ENCODE peak calls at places on chromosomes 2 and 18, in ten cellular contexts. One of them, this sample, is unnamed.

GRCh38 chr2:7572460-7572859 is 655.2 kb downstream of the RNF144A start:
- DNase-seq in cardiac muscle cell: no peak
- DNase-seq in NCI-H774: no peak
- DNase-seq in activated naive CD4-positive, alpha-beta T cell treated with anti-CD3 and anti-CD28 coated beads for 36 hours: peak; percentile 65
- DNase-seq in activated CD8-positive, alpha-beta memory T cell treated with anti-CD3 and anti-CD28 coated beads for 1 hour: no peak
- DNase-seq in coronary artery: no peak
- DNase-seq in retina: peak; percentile 30
- DNase-seq in HFFc6: no peak
- DNase-seq in right lobe of liver: no peak
- DNase-seq in activated CD4-positive, alpha-beta memory T cell treated with anti-CD3 and anti-CD28 coated beads, Interleukin-2, amount 10 ng/mL, durations not matched to agents 7 days and 5 days: no peak
- DNase-seq in this sample: no peak

GRCh38 chr2:74206180-74206688 is 7.8 kb downstream of the MTHFD2 start:
- DNase-seq in cardiac muscle cell: no peak
- DNase-seq in NCI-H774: no peak
- DNase-seq in activated naive CD4-positive, alpha-beta T cell treated with anti-CD3 and anti-CD28 coated beads for 36 hours: peak; percentile 60
- DNase-seq in activated CD8-positive, alpha-beta memory T cell treated with anti-CD3 and anti-CD28 coated beads for 1 hour: peak; percentile 13
- DNase-seq in coronary artery: peak; percentile 12
- DNase-seq in retina: no peak
- DNase-seq in HFFc6: no peak
- DNase-seq in right lobe of liver: no peak
- DNase-seq in activated CD4-positive, alpha-beta memory T cell treated with anti-CD3 and anti-CD28 coated beads, Interleukin-2, amount 10 ng/mL, durations not matched to agents 7 days and 5 days: peak; percentile 67
- DNase-seq in this sample: peak; percentile 51

GRCh38 chr2:147501973-147502372 is 342.9 kb upstream of the ACVR2A start:
- DNase-seq in cardiac muscle cell: no peak
- DNase-seq in NCI-H774: no peak
- DNase-seq in activated naive CD4-positive, alpha-beta T cell treated with anti-CD3 and anti-CD28 coated beads for 36 hours: no peak
- DNase-seq in activated CD8-positive, alpha-beta memory T cell treated with anti-CD3 and anti-CD28 coated beads for 1 hour: no peak
- DNase-seq in coronary artery: no peak
- DNase-seq in retina: no peak
- DNase-seq in HFFc6: no peak
- DNase-seq in right lobe of liver: no peak
- DNase-seq in activated CD4-positive, alpha-beta memory T cell treated with anti-CD3 and anti-CD28 coated beads, Interleukin-2, amount 10 ng/mL, durations not matched to agents 7 days and 5 days: no peak
- DNase-seq in this sample: no peak

GRCh38 chr2:207819021-207819687 is 49.4 kb upstream of the FZD5 start:
- DNase-seq in cardiac muscle cell: no peak
- DNase-seq in NCI-H774: no peak
- DNase-seq in activated naive CD4-positive, alpha-beta T cell treated with anti-CD3 and anti-CD28 coated beads for 36 hours: no peak
- DNase-seq in activated CD8-positive, alpha-beta memory T cell treated with anti-CD3 and anti-CD28 coated beads for 1 hour: no peak
- DNase-seq in coronary artery: no peak
- DNase-seq in retina: no peak
- DNase-seq in HFFc6: no peak
- DNase-seq in right lobe of liver: no peak
- DNase-seq in activated CD4-positive, alpha-beta memory T cell treated with anti-CD3 and anti-CD28 coated beads, Interleukin-2, amount 10 ng/mL, durations not matched to agents 7 days and 5 days: no peak
- DNase-seq in this sample: no peak

GRCh38 chr2:143261986-143262784 is 133.0 kb downstream of the ARHGAP15 start:
- DNase-seq in cardiac muscle cell: no peak
- DNase-seq in NCI-H774: no peak
- DNase-seq in activated naive CD4-positive, alpha-beta T cell treated with anti-CD3 and anti-CD28 coated beads for 36 hours: peak; percentile 77
- DNase-seq in activated CD8-positive, alpha-beta memory T cell treated with anti-CD3 and anti-CD28 coated beads for 1 hour: no peak
- DNase-seq in coronary artery: no peak
- DNase-seq in retina: no peak
- DNase-seq in HFFc6: no peak
- DNase-seq in right lobe of liver: no peak
- DNase-seq in activated CD4-positive, alpha-beta memory T cell treated with anti-CD3 and anti-CD28 coated beads, Interleukin-2, amount 10 ng/mL, durations not matched to agents 7 days and 5 days: peak; percentile 75
- DNase-seq in this sample: no peak

GRCh38 chr2:191869178-191869577 is 22.3 kb upstream of the CAVIN2 start:
- DNase-seq in cardiac muscle cell: peak; percentile 55
- DNase-seq in NCI-H774: peak; percentile 43
- DNase-seq in activated naive CD4-positive, alpha-beta T cell treated with anti-CD3 and anti-CD28 coated beads for 36 hours: peak; percentile 15
- DNase-seq in activated CD8-positive, alpha-beta memory T cell treated with anti-CD3 and anti-CD28 coated beads for 1 hour: no peak
- DNase-seq in coronary artery: no peak
- DNase-seq in retina: peak; percentile 10
- DNase-seq in HFFc6: peak; percentile 33
- DNase-seq in right lobe of liver: no peak
- DNase-seq in activated CD4-positive, alpha-beta memory T cell treated with anti-CD3 and anti-CD28 coated beads, Interleukin-2, amount 10 ng/mL, durations not matched to agents 7 days and 5 days: no peak
- DNase-seq in this sample: peak; percentile 18

GRCh38 chr2:28454016-28454930 is 41.6 kb upstream of the PLB1 start:
- DNase-seq in cardiac muscle cell: no peak
- DNase-seq in NCI-H774: no peak
- DNase-seq in activated naive CD4-positive, alpha-beta T cell treated with anti-CD3 and anti-CD28 coated beads for 36 hours: no peak
- DNase-seq in activated CD8-positive, alpha-beta memory T cell treated with anti-CD3 and anti-CD28 coated beads for 1 hour: no peak
- DNase-seq in coronary artery: no peak
- DNase-seq in retina: no peak
- DNase-seq in HFFc6: peak; percentile 67
- DNase-seq in right lobe of liver: no peak
- DNase-seq in activated CD4-positive, alpha-beta memory T cell treated with anti-CD3 and anti-CD28 coated beads, Interleukin-2, amount 10 ng/mL, durations not matched to agents 7 days and 5 days: no peak
- DNase-seq in this sample: no peak

GRCh38 chr18:11906926-11907874 is 917 bp downstream of the MPPE1 start:
- DNase-seq in cardiac muscle cell: no peak
- DNase-seq in NCI-H774: no peak
- DNase-seq in activated naive CD4-positive, alpha-beta T cell treated with anti-CD3 and anti-CD28 coated beads for 36 hours: peak; percentile 9
- DNase-seq in activated CD8-positive, alpha-beta memory T cell treated with anti-CD3 and anti-CD28 coated beads for 1 hour: no peak
- DNase-seq in coronary artery: no peak
- DNase-seq in retina: no peak
- DNase-seq in HFFc6: no peak
- DNase-seq in right lobe of liver: no peak
- DNase-seq in activated CD4-positive, alpha-beta memory T cell treated with anti-CD3 and anti-CD28 coated beads, Interleukin-2, amount 10 ng/mL, durations not matched to agents 7 days and 5 days: no peak
- DNase-seq in this sample: no peak

GRCh38 chr2:75562513-75562864 is 1.8 kb upstream of the EVA1A start:
- DNase-seq in cardiac muscle cell: no peak
- DNase-seq in NCI-H774: no peak
- DNase-seq in activated naive CD4-positive, alpha-beta T cell treated with anti-CD3 and anti-CD28 coated beads for 36 hours: no peak
- DNase-seq in activated CD8-positive, alpha-beta memory T cell treated with anti-CD3 and anti-CD28 coated beads for 1 hour: no peak
- DNase-seq in coronary artery: no peak
- DNase-seq in retina: no peak
- DNase-seq in HFFc6: no peak
- DNase-seq in right lobe of liver: no peak
- DNase-seq in activated CD4-positive, alpha-beta memory T cell treated with anti-CD3 and anti-CD28 coated beads, Interleukin-2, amount 10 ng/mL, durations not matched to agents 7 days and 5 days: no peak
- DNase-seq in this sample: no peak

GRCh38 chr18:22559414-22560282 is 141.9 kb upstream of the CTAGE1 start:
- DNase-seq in cardiac muscle cell: peak; percentile 93
- DNase-seq in NCI-H774: peak; percentile 17
- DNase-seq in activated naive CD4-positive, alpha-beta T cell treated with anti-CD3 and anti-CD28 coated beads for 36 hours: no peak
- DNase-seq in activated CD8-positive, alpha-beta memory T cell treated with anti-CD3 and anti-CD28 coated beads for 1 hour: no peak
- DNase-seq in coronary artery: peak; percentile 86
- DNase-seq in retina: peak; percentile 82
- DNase-seq in HFFc6: no peak
- DNase-seq in right lobe of liver: peak; percentile 76
- DNase-seq in activated CD4-positive, alpha-beta memory T cell treated with anti-CD3 and anti-CD28 coated beads, Interleukin-2, amount 10 ng/mL, durations not matched to agents 7 days and 5 days: no peak
- DNase-seq in this sample: peak; percentile 72

GRCh38 chr2:128329607-128330006 is 10.9 kb upstream of the HS6ST1 start:
- DNase-seq in cardiac muscle cell: no peak
- DNase-seq in NCI-H774: no peak
- DNase-seq in activated naive CD4-positive, alpha-beta T cell treated with anti-CD3 and anti-CD28 coated beads for 36 hours: peak; percentile 44
- DNase-seq in activated CD8-positive, alpha-beta memory T cell treated with anti-CD3 and anti-CD28 coated beads for 1 hour: no peak
- DNase-seq in coronary artery: no peak
- DNase-seq in retina: no peak
- DNase-seq in HFFc6: no peak
- DNase-seq in right lobe of liver: no peak
- DNase-seq in activated CD4-positive, alpha-beta memory T cell treated with anti-CD3 and anti-CD28 coated beads, Interleukin-2, amount 10 ng/mL, durations not matched to agents 7 days and 5 days: no peak
- DNase-seq in this sample: no peak

GRCh38 chr2:42385225-42385624 is 24.2 kb upstream of the COX7A2L start:
- DNase-seq in cardiac muscle cell: peak; percentile 44
- DNase-seq in NCI-H774: no peak
- DNase-seq in activated naive CD4-positive, alpha-beta T cell treated with anti-CD3 and anti-CD28 coated beads for 36 hours: no peak
- DNase-seq in activated CD8-positive, alpha-beta memory T cell treated with anti-CD3 and anti-CD28 coated beads for 1 hour: no peak
- DNase-seq in coronary artery: no peak
- DNase-seq in retina: peak; percentile 16
- DNase-seq in HFFc6: peak; percentile 24
- DNase-seq in right lobe of liver: peak; percentile 31
- DNase-seq in activated CD4-positive, alpha-beta memory T cell treated with anti-CD3 and anti-CD28 coated beads, Interleukin-2, amount 10 ng/mL, durations not matched to agents 7 days and 5 days: no peak
- DNase-seq in this sample: no peak

GRCh38 chr2:203808041-203808750 is 59.4 kb upstream of the CTLA4 start:
- DNase-seq in cardiac muscle cell: no peak
- DNase-seq in NCI-H774: no peak
- DNase-seq in activated naive CD4-positive, alpha-beta T cell treated with anti-CD3 and anti-CD28 coated beads for 36 hours: no peak
- DNase-seq in activated CD8-positive, alpha-beta memory T cell treated with anti-CD3 and anti-CD28 coated beads for 1 hour: no peak
- DNase-seq in coronary artery: no peak
- DNase-seq in retina: peak; percentile 77
- DNase-seq in HFFc6: peak; percentile 92
- DNase-seq in right lobe of liver: no peak
- DNase-seq in activated CD4-positive, alpha-beta memory T cell treated with anti-CD3 and anti-CD28 coated beads, Interleukin-2, amount 10 ng/mL, durations not matched to agents 7 days and 5 days: no peak
- DNase-seq in this sample: no peak

GRCh38 chr2:217279130-217279529 is 419.3 kb upstream of the TNP1 start:
- DNase-seq in cardiac muscle cell: no peak
- DNase-seq in NCI-H774: no peak
- DNase-seq in activated naive CD4-positive, alpha-beta T cell treated with anti-CD3 and anti-CD28 coated beads for 36 hours: no peak
- DNase-seq in activated CD8-positive, alpha-beta memory T cell treated with anti-CD3 and anti-CD28 coated beads for 1 hour: no peak
- DNase-seq in coronary artery: no peak
- DNase-seq in retina: no peak
- DNase-seq in HFFc6: no peak
- DNase-seq in right lobe of liver: no peak
- DNase-seq in activated CD4-positive, alpha-beta memory T cell treated with anti-CD3 and anti-CD28 coated beads, Interleukin-2, amount 10 ng/mL, durations not matched to agents 7 days and 5 days: no peak
- DNase-seq in this sample: no peak

GRCh38 chr18:54279477-54280205 is 10.3 kb downstream of the POLI start:
- DNase-seq in cardiac muscle cell: no peak
- DNase-seq in NCI-H774: no peak
- DNase-seq in activated naive CD4-positive, alpha-beta T cell treated with anti-CD3 and anti-CD28 coated beads for 36 hours: no peak
- DNase-seq in activated CD8-positive, alpha-beta memory T cell treated with anti-CD3 and anti-CD28 coated beads for 1 hour: no peak
- DNase-seq in coronary artery: no peak
- DNase-seq in retina: no peak
- DNase-seq in HFFc6: no peak
- DNase-seq in right lobe of liver: no peak
- DNase-seq in activated CD4-positive, alpha-beta memory T cell treated with anti-CD3 and anti-CD28 coated beads, Interleukin-2, amount 10 ng/mL, durations not matched to agents 7 days and 5 days: no peak
- DNase-seq in this sample: no peak

GRCh38 chr18:61844726-61845125 is 48.1 kb downstream of the RNF152 start:
- DNase-seq in cardiac muscle cell: no peak
- DNase-seq in NCI-H774: no peak
- DNase-seq in activated naive CD4-positive, alpha-beta T cell treated with anti-CD3 and anti-CD28 coated beads for 36 hours: no peak
- DNase-seq in activated CD8-positive, alpha-beta memory T cell treated with anti-CD3 and anti-CD28 coated beads for 1 hour: no peak
- DNase-seq in coronary artery: no peak
- DNase-seq in retina: no peak
- DNase-seq in HFFc6: no peak
- DNase-seq in right lobe of liver: no peak
- DNase-seq in activated CD4-positive, alpha-beta memory T cell treated with anti-CD3 and anti-CD28 coated beads, Interleukin-2, amount 10 ng/mL, durations not matched to agents 7 days and 5 days: no peak
- DNase-seq in this sample: no peak

GRCh38 chr2:64773461-64774118 is 119.9 kb upstream of the SERTAD2 start:
- DNase-seq in cardiac muscle cell: no peak
- DNase-seq in NCI-H774: no peak
- DNase-seq in activated naive CD4-positive, alpha-beta T cell treated with anti-CD3 and anti-CD28 coated beads for 36 hours: no peak
- DNase-seq in activated CD8-positive, alpha-beta memory T cell treated with anti-CD3 and anti-CD28 coated beads for 1 hour: no peak
- DNase-seq in coronary artery: no peak
- DNase-seq in retina: no peak
- DNase-seq in HFFc6: no peak
- DNase-seq in right lobe of liver: no peak
- DNase-seq in activated CD4-positive, alpha-beta memory T cell treated with anti-CD3 and anti-CD28 coated beads, Interleukin-2, amount 10 ng/mL, durations not matched to agents 7 days and 5 days: no peak
- DNase-seq in this sample: peak; percentile 19

GRCh38 chr2:238158018-238158806 is 558 bp upstream of the ERFE start:
- DNase-seq in cardiac muscle cell: no peak
- DNase-seq in NCI-H774: no peak
- DNase-seq in activated naive CD4-positive, alpha-beta T cell treated with anti-CD3 and anti-CD28 coated beads for 36 hours: no peak
- DNase-seq in activated CD8-positive, alpha-beta memory T cell treated with anti-CD3 and anti-CD28 coated beads for 1 hour: no peak
- DNase-seq in coronary artery: no peak
- DNase-seq in retina: no peak
- DNase-seq in HFFc6: no peak
- DNase-seq in right lobe of liver: no peak
- DNase-seq in activated CD4-positive, alpha-beta memory T cell treated with anti-CD3 and anti-CD28 coated beads, Interleukin-2, amount 10 ng/mL, durations not matched to agents 7 days and 5 days: no peak
- DNase-seq in this sample: no peak

GRCh38 chr18:67417864-67418523 is 98.5 kb downstream of the DSEL start:
- DNase-seq in cardiac muscle cell: no peak
- DNase-seq in NCI-H774: no peak
- DNase-seq in activated naive CD4-positive, alpha-beta T cell treated with anti-CD3 and anti-CD28 coated beads for 36 hours: peak; percentile 19
- DNase-seq in activated CD8-positive, alpha-beta memory T cell treated with anti-CD3 and anti-CD28 coated beads for 1 hour: no peak
- DNase-seq in coronary artery: no peak
- DNase-seq in retina: no peak
- DNase-seq in HFFc6: peak; percentile 30
- DNase-seq in right lobe of liver: no peak
- DNase-seq in activated CD4-positive, alpha-beta memory T cell treated with anti-CD3 and anti-CD28 coated beads, Interleukin-2, amount 10 ng/mL, durations not matched to agents 7 days and 5 days: peak; percentile 19
- DNase-seq in this sample: peak; percentile 4

GRCh38 chr2:196409376-196409775 is 230.1 kb upstream of the CCDC150 start:
- DNase-seq in cardiac muscle cell: no peak
- DNase-seq in NCI-H774: no peak
- DNase-seq in activated naive CD4-positive, alpha-beta T cell treated with anti-CD3 and anti-CD28 coated beads for 36 hours: no peak
- DNase-seq in activated CD8-positive, alpha-beta memory T cell treated with anti-CD3 and anti-CD28 coated beads for 1 hour: no peak
- DNase-seq in coronary artery: no peak
- DNase-seq in retina: no peak
- DNase-seq in HFFc6: no peak
- DNase-seq in right lobe of liver: no peak
- DNase-seq in activated CD4-positive, alpha-beta memory T cell treated with anti-CD3 and anti-CD28 coated beads, Interleukin-2, amount 10 ng/mL, durations not matched to agents 7 days and 5 days: no peak
- DNase-seq in this sample: no peak

GRCh38 chr2:69667805-69668382 is 24.4 kb upstream of the AAK1 start:
- DNase-seq in cardiac muscle cell: peak; percentile 15
- DNase-seq in NCI-H774: no peak
- DNase-seq in activated naive CD4-positive, alpha-beta T cell treated with anti-CD3 and anti-CD28 coated beads for 36 hours: no peak
- DNase-seq in activated CD8-positive, alpha-beta memory T cell treated with anti-CD3 and anti-CD28 coated beads for 1 hour: no peak
- DNase-seq in coronary artery: no peak
- DNase-seq in retina: no peak
- DNase-seq in HFFc6: peak; percentile 33
- DNase-seq in right lobe of liver: no peak
- DNase-seq in activated CD4-positive, alpha-beta memory T cell treated with anti-CD3 and anti-CD28 coated beads, Interleukin-2, amount 10 ng/mL, durations not matched to agents 7 days and 5 days: no peak
- DNase-seq in this sample: no peak

GRCh38 chr2:225117061-225117716 is 74.9 kb upstream of the DOCK10 start:
- DNase-seq in cardiac muscle cell: no peak
- DNase-seq in NCI-H774: no peak
- DNase-seq in activated naive CD4-positive, alpha-beta T cell treated with anti-CD3 and anti-CD28 coated beads for 36 hours: no peak
- DNase-seq in activated CD8-positive, alpha-beta memory T cell treated with anti-CD3 and anti-CD28 coated beads for 1 hour: no peak
- DNase-seq in coronary artery: no peak
- DNase-seq in retina: no peak
- DNase-seq in HFFc6: no peak
- DNase-seq in right lobe of liver: no peak
- DNase-seq in activated CD4-positive, alpha-beta memory T cell treated with anti-CD3 and anti-CD28 coated beads, Interleukin-2, amount 10 ng/mL, durations not matched to agents 7 days and 5 days: no peak
- DNase-seq in this sample: no peak

GRCh38 chr2:172928754-172929153 is 146.9 kb upstream of the MAP3K20 start:
- DNase-seq in cardiac muscle cell: no peak
- DNase-seq in NCI-H774: no peak
- DNase-seq in activated naive CD4-positive, alpha-beta T cell treated with anti-CD3 and anti-CD28 coated beads for 36 hours: no peak
- DNase-seq in activated CD8-positive, alpha-beta memory T cell treated with anti-CD3 and anti-CD28 coated beads for 1 hour: no peak
- DNase-seq in coronary artery: no peak
- DNase-seq in retina: no peak
- DNase-seq in HFFc6: peak; percentile 37
- DNase-seq in right lobe of liver: no peak
- DNase-seq in activated CD4-positive, alpha-beta memory T cell treated with anti-CD3 and anti-CD28 coated beads, Interleukin-2, amount 10 ng/mL, durations not matched to agents 7 days and 5 days: no peak
- DNase-seq in this sample: no peak

GRCh38 chr2:2044658-2045057 is 286.4 kb downstream of the MYT1L start:
- DNase-seq in cardiac muscle cell: no peak
- DNase-seq in NCI-H774: no peak
- DNase-seq in activated naive CD4-positive, alpha-beta T cell treated with anti-CD3 and anti-CD28 coated beads for 36 hours: no peak
- DNase-seq in activated CD8-positive, alpha-beta memory T cell treated with anti-CD3 and anti-CD28 coated beads for 1 hour: no peak
- DNase-seq in coronary artery: no peak
- DNase-seq in retina: no peak
- DNase-seq in HFFc6: no peak
- DNase-seq in right lobe of liver: no peak
- DNase-seq in activated CD4-positive, alpha-beta memory T cell treated with anti-CD3 and anti-CD28 coated beads, Interleukin-2, amount 10 ng/mL, durations not matched to agents 7 days and 5 days: no peak
- DNase-seq in this sample: no peak

GRCh38 chr2:20135631-20136050 is 84.2 kb upstream of the LAPTM4A start:
- DNase-seq in cardiac muscle cell: peak; percentile 85
- DNase-seq in NCI-H774: peak; percentile 26
- DNase-seq in activated naive CD4-positive, alpha-beta T cell treated with anti-CD3 and anti-CD28 coated beads for 36 hours: peak; percentile 50
- DNase-seq in activated CD8-positive, alpha-beta memory T cell treated with anti-CD3 and anti-CD28 coated beads for 1 hour: no peak
- DNase-seq in coronary artery: no peak
- DNase-seq in retina: peak; percentile 75
- DNase-seq in HFFc6: peak; percentile 53
- DNase-seq in right lobe of liver: peak; percentile 81
- DNase-seq in activated CD4-positive, alpha-beta memory T cell treated with anti-CD3 and anti-CD28 coated beads, Interleukin-2, amount 10 ng/mL, durations not matched to agents 7 days and 5 days: peak; percentile 38
- DNase-seq in this sample: peak; percentile 63

GRCh38 chr2:187569571-187569970 is 15.3 kb upstream of the TFPI start:
- DNase-seq in cardiac muscle cell: no peak
- DNase-seq in NCI-H774: no peak
- DNase-seq in activated naive CD4-positive, alpha-beta T cell treated with anti-CD3 and anti-CD28 coated beads for 36 hours: no peak
- DNase-seq in activated CD8-positive, alpha-beta memory T cell treated with anti-CD3 and anti-CD28 coated beads for 1 hour: no peak
- DNase-seq in coronary artery: no peak
- DNase-seq in retina: no peak
- DNase-seq in HFFc6: no peak
- DNase-seq in right lobe of liver: no peak
- DNase-seq in activated CD4-positive, alpha-beta memory T cell treated with anti-CD3 and anti-CD28 coated beads, Interleukin-2, amount 10 ng/mL, durations not matched to agents 7 days and 5 days: no peak
- DNase-seq in this sample: no peak

GRCh38 chr2:114160263-114161001 is 270.5 kb downstream of the ACTR3 start:
- DNase-seq in cardiac muscle cell: no peak
- DNase-seq in NCI-H774: no peak
- DNase-seq in activated naive CD4-positive, alpha-beta T cell treated with anti-CD3 and anti-CD28 coated beads for 36 hours: no peak
- DNase-seq in activated CD8-positive, alpha-beta memory T cell treated with anti-CD3 and anti-CD28 coated beads for 1 hour: no peak
- DNase-seq in coronary artery: no peak
- DNase-seq in retina: no peak
- DNase-seq in HFFc6: no peak
- DNase-seq in right lobe of liver: peak; percentile 87
- DNase-seq in activated CD4-positive, alpha-beta memory T cell treated with anti-CD3 and anti-CD28 coated beads, Interleukin-2, amount 10 ng/mL, durations not matched to agents 7 days and 5 days: no peak
- DNase-seq in this sample: no peak

GRCh38 chr2:135744761-135745314 is 3.2 kb downstream of the UBXN4 start:
- DNase-seq in cardiac muscle cell: peak; percentile 4
- DNase-seq in NCI-H774: no peak
- DNase-seq in activated naive CD4-positive, alpha-beta T cell treated with anti-CD3 and anti-CD28 coated beads for 36 hours: peak; percentile 61
- DNase-seq in activated CD8-positive, alpha-beta memory T cell treated with anti-CD3 and anti-CD28 coated beads for 1 hour: no peak
- DNase-seq in coronary artery: no peak
- DNase-seq in retina: peak; percentile 5
- DNase-seq in HFFc6: peak; percentile 17
- DNase-seq in right lobe of liver: no peak
- DNase-seq in activated CD4-positive, alpha-beta memory T cell treated with anti-CD3 and anti-CD28 coated beads, Interleukin-2, amount 10 ng/mL, durations not matched to agents 7 days and 5 days: no peak
- DNase-seq in this sample: peak; percentile 44

This sample was measured in K562.